ENCODE peak calls at places on chromosome 11, in six cellular contexts. Q, O, U, J, Y and T are unnamed samples.

GRCh38 chr11:115716577-115717214 is 212.5 kb upstream of the CADM1 start:
- DNase-seq in Q (no peak), Y (no peak), J (no peak), U (no peak), O (no peak), T (no peak)

GRCh38 chr11:88178211-88178610 is 3.0 kb upstream of the RAB38 start:
- DNase-seq in Y (no peak), O (peak; percentile 74), J (no peak), U (no peak), Q (peak; percentile 41), T (no peak)

GRCh38 chr11:27571151-27571840 is 64.7 kb upstream of the LIN7C start:
- DNase-seq in J (no peak), Q (peak; percentile 76), Y (no peak), O (peak; percentile 43), U (no peak), T (no peak)

GRCh38 chr11:130671801-130672700 is 223.6 kb downstream of the ADAMTS15 start:
- DNase-seq in Y (no peak), U (no peak), O (peak; percentile 97), Q (peak; percentile 95), J (no peak), T (no peak)

GRCh38 chr11:86743223-86744118 is 56.9 kb upstream of the PRSS23 start:
- DNase-seq in J (no peak), O (peak; percentile 97), Q (peak; percentile 99), Y (no peak), U (no peak), T (no peak)

GRCh38 chr11:59247535-59248227 is 35.0 kb upstream of the MPEG1 start:
- DNase-seq in O (peak; percentile 72), J (no peak), Q (no peak), Y (no peak), U (no peak), T (no peak)

GRCh38 chr11:128021304-128022006 is 565.9 kb downstream of the ETS1 start:
- DNase-seq in O (peak; percentile 46), Y (no peak), J (no peak), Q (peak; percentile 13), U (no peak), T (no peak)

GRCh38 chr11:67483901-67484665 is 1.3 kb downstream of the AIP start:
- DNase-seq in O (no peak), U (no peak), Q (no peak), Y (peak; percentile 12), J (no peak), T (no peak)

GRCh38 chr11:44695169-44695833 is 31.5 kb upstream of the TSPAN18 start:
- DNase-seq in J (no peak), U (no peak), O (no peak), Q (no peak), Y (no peak), T (no peak)

GRCh38 chr11:1947592-1948237 is 583 bp downstream of the MRPL23 start:
- DNase-seq in Q (no peak), Y (no peak), J (no peak), O (no peak), U (no peak), T (no peak)

GRCh38 chr11:82732734-82733443 is 775 bp downstream of the FAM181B start:
- DNase-seq in Q (no peak), J (no peak), U (peak; percentile 80), O (no peak), Y (peak; percentile 57), T (no peak)

GRCh38 chr11:32751381-32751780 is 43.1 kb downstream of the CCDC73 start:
- DNase-seq in U (no peak), Y (no peak), O (no peak), J (no peak), Q (no peak), T (no peak)

GRCh38 chr11:83831929-83832328 is 545.8 kb upstream of the CCDC90B start:
- DNase-seq in J (no peak), U (no peak), Q (no peak), O (no peak), Y (no peak), T (no peak)

GRCh38 chr11:66335531-66336233 is 552 bp downstream of the RIN1 start:
- DNase-seq in Q (peak; percentile 66), Y (no peak), O (peak; percentile 58), U (peak; percentile 68), J (no peak), T (no peak)

GRCh38 chr11:12802418-12803085 is 128.3 kb downstream of the TEAD1 start:
- DNase-seq in U (peak; percentile 79), J (no peak), O (peak; percentile 60), Y (peak; percentile 82), Q (peak; percentile 96), T (peak; percentile 87)

GRCh38 chr11:11467278-11467677 is 114.2 kb upstream of the CSNK2A3 start:
- DNase-seq in Y (no peak), O (no peak), Q (no peak), J (no peak), U (no peak), T (no peak)

GRCh38 chr11:32775908-32776307 is 18.6 kb downstream of the CCDC73 start:
- DNase-seq in Q (no peak), O (no peak), Y (no peak), U (no peak), J (no peak), T (no peak)

GRCh38 chr11:85534806-85535205 is 92.3 kb downstream of the DLG2 start:
- DNase-seq in U (no peak), O (no peak), Y (no peak), Q (no peak), J (no peak), T (no peak)

GRCh38 chr11:21588754-21589153 is 604.1 kb upstream of the ANO5 start:
- DNase-seq in U (no peak), J (no peak), O (no peak), Y (no peak), Q (no peak), T (no peak)

GRCh38 chr11:84420261-84420660 is 1134.1 kb upstream of the CCDC90B start:
- DNase-seq in U (no peak), O (peak; percentile 8), J (no peak), Y (no peak), Q (peak; percentile 39), T (no peak)

GRCh38 chr11:34870548-34871209 is 45.5 kb downstream of the APIP start:
- DNase-seq in J (no peak), U (no peak), Y (no peak), O (no peak), Q (no peak), T (no peak)

GRCh38 chr11:114125531-114125930 is 66.0 kb downstream of the ZBTB16 start:
- DNase-seq in J (no peak), Y (no peak), U (no peak), O (no peak), Q (no peak), T (no peak)

GRCh38 chr11:24375896-24376295 is 121.0 kb upstream of the LUZP2 start:
- DNase-seq in J (no peak), Q (peak; percentile 5), O (no peak), Y (no peak), U (no peak), T (peak; percentile 35)

GRCh38 chr11:7488681-7489080 is 3.4 kb downstream of the OLFML1 start:
- DNase-seq in O (peak; percentile 13), Y (no peak), U (no peak), J (no peak), Q (no peak), T (no peak)

GRCh38 chr11:7485854-7486425 is 634 bp downstream of the OLFML1 start:
- DNase-seq in J (no peak), U (no peak), O (peak; percentile 5), Y (no peak), Q (no peak), T (no peak)

GRCh38 chr11:7487360-7487759 is 2.1 kb downstream of the OLFML1 start:
- DNase-seq in Q (no peak), J (no peak), O (no peak), U (no peak), Y (no peak), T (no peak)

GRCh38 chr11:7485136-7485853 is at the start of gene OLFML1:
- DNase-seq in U (no peak), Q (no peak), Y (no peak), J (no peak), O (peak; percentile 68), T (no peak)

GRCh38 chr11:7486731-7487130 is 1.4 kb downstream of the OLFML1 start:
- DNase-seq in Y (no peak), J (no peak), O (peak; percentile 40), Q (no peak), U (no peak), T (no peak)
- H3K4me3 ChIP-seq in Y (no peak overlapping the region), J (no peak overlapping the region), O (peak overlapping the region; percentile 68), Q (no peak overlapping the region), U (no peak overlapping the region), T (no peak overlapping the region)

DNA sequence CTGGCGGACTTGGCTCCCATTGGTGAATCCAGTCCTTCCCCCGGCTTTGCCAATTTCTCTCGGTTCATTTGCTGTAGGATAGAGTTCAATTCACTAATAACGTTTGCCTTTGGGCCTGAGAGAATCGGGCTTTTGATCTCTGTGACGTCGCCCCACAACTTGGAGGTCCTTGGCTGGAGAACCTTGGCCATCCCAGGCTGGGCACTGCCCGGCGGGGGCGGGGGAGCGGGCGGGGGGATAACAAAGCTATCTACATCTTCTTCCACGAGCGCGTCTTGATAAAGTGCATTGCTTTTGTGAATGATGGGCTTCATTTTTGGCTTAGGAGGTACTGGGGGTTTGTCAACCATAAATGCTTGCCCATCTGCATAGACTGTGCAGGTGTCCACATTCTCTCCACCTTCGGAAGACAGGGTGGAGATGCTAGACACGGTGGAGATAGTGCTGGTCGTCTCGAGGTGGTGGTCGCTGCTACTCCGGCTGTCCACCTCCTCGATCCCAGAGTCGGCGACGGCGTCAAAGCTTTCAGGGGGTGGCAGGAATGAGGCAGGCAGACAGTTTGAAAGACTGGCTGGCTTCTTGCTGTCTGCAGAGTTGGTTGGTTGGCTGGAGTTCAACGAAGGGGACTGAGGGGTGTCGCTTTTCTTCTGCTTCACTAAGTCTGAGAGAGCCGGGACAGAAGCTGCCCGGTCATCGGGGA is 87.1 kb downstream of the CTTN start:
- DNase-seq in Y (no peak), Q (no peak), J (no peak), U (no peak), O (no peak), T (no peak)
- H3K4me3 ChIP-seq in Y (no peak overlapping the region), Q (no peak overlapping the region), J (no peak overlapping the region), U (no peak overlapping the region), O (no peak overlapping the region), T (no peak overlapping the region)

GRCh38 chr11:117200813-117201515 is 1.8 kb downstream of the TAGLN start:
- DNase-seq in Q (no peak), U (no peak), J (no peak), Y (no peak), O (no peak), T (no peak)
- H3K4me3 ChIP-seq in Q (peak overlapping the region; percentile 83), U (peak overlapping the region; percentile 17), J (no peak overlapping the region), Y (peak overlapping the region; percentile 23), O (peak overlapping the region; percentile 72), T (no peak overlapping the region)

DNA sequence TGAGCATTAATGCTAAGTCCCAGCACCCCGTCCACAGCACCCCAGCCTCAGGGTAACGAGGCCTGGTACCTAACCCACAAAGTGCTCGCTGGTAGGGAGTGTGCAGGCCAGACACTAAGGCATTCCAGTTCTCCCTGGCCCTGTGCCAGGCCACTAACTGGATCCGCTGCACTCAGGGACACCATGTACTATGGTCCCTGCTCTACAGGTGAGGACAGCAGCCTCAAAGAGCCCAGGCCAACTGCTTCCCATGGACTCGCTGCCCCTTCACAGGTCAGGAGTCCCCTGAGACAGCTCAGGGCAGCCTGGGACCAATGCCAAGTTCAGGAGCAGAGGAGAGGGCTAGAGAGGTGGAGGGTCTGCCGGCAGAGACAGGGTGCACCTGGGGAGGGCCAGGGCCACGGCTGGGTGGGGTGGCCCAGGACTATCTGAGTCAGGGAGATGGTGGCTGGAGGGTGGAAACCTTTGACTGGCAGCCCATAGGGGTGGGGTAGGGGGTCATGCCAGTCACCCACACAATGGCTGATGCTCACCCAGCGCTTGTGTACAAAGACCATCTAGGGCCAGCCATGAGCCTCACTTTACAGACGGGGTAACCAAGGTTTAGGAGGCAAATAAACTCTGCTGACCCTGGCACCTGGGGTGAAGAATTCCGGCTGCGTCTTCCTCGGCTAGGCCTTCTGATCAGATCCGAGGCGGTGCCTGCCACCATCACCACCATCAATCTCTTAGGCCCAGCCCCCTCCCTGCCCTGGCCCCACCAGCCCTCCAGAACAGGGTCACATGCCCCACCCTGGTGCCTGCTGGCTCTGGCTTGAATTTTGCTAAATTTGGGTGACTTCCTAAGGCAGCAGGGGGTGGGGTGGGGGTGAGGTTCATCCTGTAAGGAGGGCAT is 5.6 kb downstream of the OSBPL5 start:
- DNase-seq in Y (peak; percentile 83), Q (no peak), J (no peak), U (peak; percentile 77), O (no peak), T (peak; percentile 63)
- H3K4me3 ChIP-seq in Y (peak overlapping the region; percentile 22), Q (peak overlapping the region; percentile 59), J (no peak overlapping the region), U (peak overlapping the region; percentile 45), O (peak overlapping the region; percentile 68), T (no peak overlapping the region)